ENCODE peak calls at places on chromosomes 7 and 10, in six cellular contexts. One of them, this sample, is unnamed.

GRCh38 chr7:15647309-15647708 is 39.2 kb downstream of the MEOX2 start:
- DNase-seq in body of pancreas: no peak
- DNase-seq in keratinocyte: no peak
- DNase-seq in ovary: no peak
- DNase-seq in substantia nigra: no peak
- DNase-seq in SJSA1: no peak
- DNase-seq in this sample: no peak

GRCh38 chr7:80284848-80285247 is 150.2 kb downstream of the GNAI1 start:
- DNase-seq in body of pancreas: no peak
- DNase-seq in keratinocyte: no peak
- DNase-seq in ovary: no peak
- DNase-seq in substantia nigra: no peak
- DNase-seq in SJSA1: no peak
- DNase-seq in this sample: no peak

GRCh38 chr10:14625210-14625621 is 149.5 kb downstream of the FAM107B start:
- DNase-seq in body of pancreas: no peak
- DNase-seq in keratinocyte: no peak
- DNase-seq in ovary: no peak
- DNase-seq in substantia nigra: no peak
- DNase-seq in SJSA1: no peak
- DNase-seq in this sample: no peak

GRCh38 chr7:66957595-66958290 is 36.7 kb downstream of the TMEM248 start:
- DNase-seq in body of pancreas: no peak
- DNase-seq in keratinocyte: no peak
- DNase-seq in ovary: no peak
- DNase-seq in substantia nigra: no peak
- DNase-seq in SJSA1: no peak
- DNase-seq in this sample: no peak

GRCh38 chr10:112539340-112539739 is 92.3 kb downstream of the VTI1A start:
- DNase-seq in body of pancreas: no peak
- DNase-seq in keratinocyte: no peak
- DNase-seq in ovary: no peak
- DNase-seq in substantia nigra: no peak
- DNase-seq in SJSA1: no peak
- DNase-seq in this sample: no peak

GRCh38 chr10:24196426-24197039 is 12.4 kb upstream of the KIAA1217 start:
- DNase-seq in body of pancreas: peak; percentile 85
- DNase-seq in keratinocyte: peak; percentile 19
- DNase-seq in ovary: peak; percentile 78
- DNase-seq in substantia nigra: peak; percentile 22
- DNase-seq in SJSA1: peak; percentile 75
- DNase-seq in this sample: peak; percentile 21

GRCh38 chr10:59387951-59388431 is 25.6 kb upstream of the FAM13C start:
- DNase-seq in body of pancreas: no peak
- DNase-seq in keratinocyte: no peak
- DNase-seq in ovary: no peak
- DNase-seq in substantia nigra: no peak
- DNase-seq in SJSA1: peak; percentile 74
- DNase-seq in this sample: no peak

GRCh38 chr7:143882020-143882610 is 19.9 kb downstream of the TCAF1 start:
- DNase-seq in body of pancreas: peak; percentile 40
- DNase-seq in keratinocyte: no peak
- DNase-seq in ovary: peak; percentile 92
- DNase-seq in substantia nigra: peak; percentile 72
- DNase-seq in SJSA1: no peak
- DNase-seq in this sample: peak; percentile 50

GRCh38 chr7:16564909-16565426 is 38.3 kb downstream of the LRRC72 start:
- DNase-seq in body of pancreas: peak; percentile 20
- DNase-seq in keratinocyte: peak; percentile 7
- DNase-seq in ovary: no peak
- DNase-seq in substantia nigra: no peak
- DNase-seq in SJSA1: no peak
- DNase-seq in this sample: no peak

GRCh38 chr10:70816220-70816894 is 609 bp downstream of the SGPL1 start:
- DNase-seq in body of pancreas: peak; percentile 83
- DNase-seq in keratinocyte: no peak
- DNase-seq in ovary: peak; percentile 50
- DNase-seq in substantia nigra: no peak
- DNase-seq in SJSA1: peak; percentile 76
- DNase-seq in this sample: peak; percentile 52

GRCh38 chr7:36272567-36273269 is 116.9 kb upstream of the ANLN start:
- DNase-seq in body of pancreas: peak; percentile 87
- DNase-seq in keratinocyte: no peak
- DNase-seq in ovary: no peak
- DNase-seq in substantia nigra: no peak
- DNase-seq in SJSA1: no peak
- DNase-seq in this sample: no peak

GRCh38 chr10:7625836-7626235 is 40.9 kb downstream of the ITIH5 start:
- DNase-seq in body of pancreas: peak; percentile 43
- DNase-seq in keratinocyte: no peak
- DNase-seq in ovary: peak; percentile 41
- DNase-seq in substantia nigra: no peak
- DNase-seq in SJSA1: no peak
- DNase-seq in this sample: no peak

GRCh38 chr10:121598261-121599249 is at the start of gene FGFR2:
- DNase-seq in body of pancreas: peak; percentile 81
- DNase-seq in keratinocyte: no peak
- DNase-seq in ovary: peak; percentile 87
- DNase-seq in substantia nigra: peak; percentile 88
- DNase-seq in SJSA1: peak; percentile 54
- DNase-seq in this sample: peak; percentile 70

GRCh38 chr10:54463644-54464043 is 337.4 kb downstream of the PCDH15 start:
- DNase-seq in body of pancreas: no peak
- DNase-seq in keratinocyte: no peak
- DNase-seq in ovary: no peak
- DNase-seq in substantia nigra: no peak
- DNase-seq in SJSA1: no peak
- DNase-seq in this sample: no peak

GRCh38 chr10:470339-471003 is 219.0 kb downstream of the DIP2C start:
- DNase-seq in body of pancreas: no peak
- DNase-seq in keratinocyte: no peak
- DNase-seq in ovary: no peak
- DNase-seq in substantia nigra: no peak
- DNase-seq in SJSA1: no peak
- DNase-seq in this sample: no peak

GRCh38 chr10:53754851-53755250 is 982.3 kb upstream of the MBL2 start:
- DNase-seq in body of pancreas: no peak
- DNase-seq in keratinocyte: no peak
- DNase-seq in ovary: no peak
- DNase-seq in substantia nigra: no peak
- DNase-seq in SJSA1: no peak
- DNase-seq in this sample: no peak

GRCh38 chr10:63410633-63411032 is 55.1 kb downstream of the JMJD1C start:
- DNase-seq in body of pancreas: no peak
- DNase-seq in keratinocyte: no peak
- DNase-seq in ovary: no peak
- DNase-seq in substantia nigra: no peak
- DNase-seq in SJSA1: no peak
- DNase-seq in this sample: no peak

GRCh38 chr10:119103687-119104652 is at the start of gene DENND10:
- DNase-seq in body of pancreas: peak; percentile 75
- DNase-seq in keratinocyte: no peak
- DNase-seq in ovary: peak; percentile 86
- DNase-seq in substantia nigra: peak; percentile 73
- DNase-seq in SJSA1: peak; percentile 78
- DNase-seq in this sample: peak; percentile 81

GRCh38 chr7:134619627-134620331 is 26.9 kb upstream of the BPGM start:
- DNase-seq in body of pancreas: no peak
- DNase-seq in keratinocyte: peak; percentile 60
- DNase-seq in ovary: no peak
- DNase-seq in substantia nigra: no peak
- DNase-seq in SJSA1: no peak
- DNase-seq in this sample: no peak

GRCh38 chr10:6006991-6007390 is 29.6 kb upstream of the IL15RA start:
- DNase-seq in body of pancreas: no peak
- DNase-seq in keratinocyte: no peak
- DNase-seq in ovary: no peak
- DNase-seq in substantia nigra: no peak
- DNase-seq in SJSA1: no peak
- DNase-seq in this sample: no peak

GRCh38 chr10:54837479-54837878 is 36.4 kb upstream of the PCDH15 start:
- DNase-seq in body of pancreas: no peak
- DNase-seq in keratinocyte: no peak
- DNase-seq in ovary: no peak
- DNase-seq in substantia nigra: no peak
- DNase-seq in SJSA1: no peak
- DNase-seq in this sample: no peak

GRCh38 chr7:120077777-120078176 is 195.2 kb upstream of the KCND2 start:
- DNase-seq in body of pancreas: no peak
- DNase-seq in keratinocyte: no peak
- DNase-seq in ovary: no peak
- DNase-seq in substantia nigra: no peak
- DNase-seq in SJSA1: no peak
- DNase-seq in this sample: no peak

GRCh38 chr7:35285799-35286198 is 31.9 kb upstream of the TBX20 start:
- DNase-seq in body of pancreas: no peak
- DNase-seq in keratinocyte: no peak
- DNase-seq in ovary: no peak
- DNase-seq in substantia nigra: no peak
- DNase-seq in SJSA1: no peak
- DNase-seq in this sample: no peak

GRCh38 chr7:129417073-129417472 is 17.2 kb upstream of the STRIP2 start:
- DNase-seq in body of pancreas: no peak
- DNase-seq in keratinocyte: no peak
- DNase-seq in ovary: no peak
- DNase-seq in substantia nigra: no peak
- DNase-seq in SJSA1: no peak
- DNase-seq in this sample: no peak

DNA sequence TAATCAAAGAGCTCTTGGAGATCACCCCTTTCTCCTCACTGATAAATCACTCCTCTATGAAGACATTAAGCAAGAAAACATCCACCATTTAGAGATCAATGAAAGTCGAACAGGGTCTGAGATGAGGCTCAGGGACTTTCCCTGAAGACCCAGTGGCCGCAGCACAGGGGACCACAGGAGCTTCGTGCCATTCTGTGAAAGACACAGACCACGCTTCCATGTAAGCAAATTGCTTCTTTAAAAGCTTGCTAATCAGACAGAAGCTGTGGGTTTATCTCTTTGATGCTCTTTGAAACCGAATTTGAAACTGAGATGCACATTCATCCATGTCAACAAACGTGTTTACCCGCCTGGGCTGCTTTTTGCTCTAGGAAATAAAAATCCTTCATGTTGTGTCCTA is 231.9 kb upstream of the PPP2R2D start:
- DNase-seq in body of pancreas: no peak
- DNase-seq in keratinocyte: no peak
- DNase-seq in ovary: no peak
- DNase-seq in substantia nigra: no peak
- DNase-seq in SJSA1: no peak
- DNase-seq in this sample: no peak
- H3K27ac ChIP-seq in body of pancreas: no peak overlapping the region
- H3K27ac ChIP-seq in keratinocyte: no peak overlapping the region
- H3K27ac ChIP-seq in ovary: no peak overlapping the region
- H3K27ac ChIP-seq in substantia nigra: no peak overlapping the region
- H3K27ac ChIP-seq in SJSA1: no peak overlapping the region
- H3K27ac ChIP-seq in this sample: no peak overlapping the region

DNA sequence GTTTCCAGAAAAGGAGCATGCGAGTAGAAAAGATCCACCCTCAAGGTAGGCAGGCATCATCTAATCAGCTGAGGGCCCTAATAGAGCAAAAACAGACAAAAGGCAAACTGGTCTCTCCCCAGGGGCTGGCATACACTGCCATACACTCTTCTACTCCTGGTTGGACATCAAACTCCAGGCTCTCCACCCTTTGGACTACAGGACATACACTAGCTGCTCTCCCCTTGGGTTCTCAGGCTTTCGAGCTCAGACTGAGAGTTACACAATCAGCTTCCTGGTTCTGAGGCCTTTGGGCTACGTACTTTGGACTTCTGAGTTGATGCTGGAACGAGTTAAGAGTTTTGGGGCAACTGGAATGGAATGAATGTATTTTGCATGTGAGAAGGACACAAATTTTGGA is 50.9 kb upstream of the TM9SF3 start:
- DNase-seq in body of pancreas: no peak
- DNase-seq in keratinocyte: no peak
- DNase-seq in ovary: no peak
- DNase-seq in substantia nigra: no peak
- DNase-seq in SJSA1: no peak
- DNase-seq in this sample: no peak
- H3K27ac ChIP-seq in body of pancreas: no peak overlapping the region
- H3K27ac ChIP-seq in keratinocyte: no peak overlapping the region
- H3K27ac ChIP-seq in ovary: no peak overlapping the region
- H3K27ac ChIP-seq in substantia nigra: no peak overlapping the region
- H3K27ac ChIP-seq in SJSA1: no peak overlapping the region
- H3K27ac ChIP-seq in this sample: no peak overlapping the region

DNA sequence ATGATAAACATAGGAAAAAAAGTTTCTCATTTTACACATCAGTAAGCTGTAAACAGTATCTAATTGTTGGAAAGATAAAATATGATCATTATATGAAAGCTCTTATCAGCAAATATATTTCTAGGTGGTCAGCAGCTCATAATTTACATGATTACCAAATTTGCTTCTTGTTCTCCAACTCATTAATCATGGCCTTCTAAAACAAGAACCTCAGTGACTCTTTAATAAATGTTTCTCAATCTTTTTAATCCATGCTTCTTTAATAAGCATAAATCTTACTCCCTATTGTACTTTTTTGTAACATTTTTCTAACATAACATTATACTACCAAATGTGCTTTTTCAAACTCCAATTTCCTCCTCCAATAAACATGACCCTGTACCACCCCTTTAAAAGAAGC is 5.9 kb downstream of the ITGB1 start:
- DNase-seq in body of pancreas: no peak
- DNase-seq in keratinocyte: no peak
- DNase-seq in ovary: no peak
- DNase-seq in substantia nigra: no peak
- DNase-seq in SJSA1: no peak
- DNase-seq in this sample: no peak
- H3K27ac ChIP-seq in body of pancreas: peak overlapping the region; percentile 2
- H3K27ac ChIP-seq in keratinocyte: peak overlapping the region; percentile 65
- H3K27ac ChIP-seq in ovary: no peak overlapping the region
- H3K27ac ChIP-seq in substantia nigra: no peak overlapping the region
- H3K27ac ChIP-seq in SJSA1: no peak overlapping the region
- H3K27ac ChIP-seq in this sample: no peak overlapping the region

DNA sequence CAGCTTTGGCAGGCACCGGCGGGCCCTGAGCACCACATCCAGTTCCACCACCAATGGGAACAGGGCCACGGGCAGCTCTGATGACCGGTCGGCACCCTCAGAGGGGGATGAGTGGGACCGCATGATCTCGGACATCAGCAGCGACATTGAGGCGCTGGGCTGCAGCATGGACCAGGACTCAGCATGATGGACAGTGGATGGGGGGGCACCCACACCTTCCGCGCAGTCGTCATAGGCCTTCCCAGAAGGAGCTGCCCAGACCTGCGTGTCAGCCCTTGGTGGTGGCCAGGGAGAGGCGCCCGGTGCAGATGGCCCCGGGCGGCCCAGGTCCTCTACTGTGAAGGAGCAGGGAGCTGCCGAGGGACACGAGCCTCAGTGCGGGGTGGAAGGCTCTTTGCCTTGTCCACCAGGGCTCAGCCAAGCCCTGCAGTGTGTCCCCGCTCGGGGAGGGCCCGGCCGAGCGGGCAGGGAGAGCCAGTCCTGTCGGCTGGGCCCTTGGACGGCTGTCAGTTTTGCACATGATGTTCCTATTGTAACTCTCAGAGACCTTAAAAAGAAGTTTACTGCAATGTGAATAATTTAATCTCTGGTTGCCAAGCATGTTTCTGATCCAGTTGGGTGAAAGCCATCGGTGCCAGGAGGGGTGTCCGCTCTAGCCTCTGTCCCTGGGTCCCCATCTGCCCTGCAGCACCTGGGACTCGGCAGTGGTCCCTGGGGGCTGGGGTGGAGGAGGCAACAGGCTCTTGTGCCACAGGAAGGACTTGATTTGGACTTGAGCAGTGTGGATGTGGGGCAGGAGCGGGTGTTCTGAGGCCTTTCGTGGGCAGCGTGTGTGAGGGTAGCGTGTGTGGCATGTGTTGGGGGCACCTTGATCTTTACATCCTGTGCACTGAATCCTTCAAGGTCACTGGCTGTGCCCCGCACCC is 12.6 kb downstream of the NACAD start:
- DNase-seq in body of pancreas: no peak
- DNase-seq in keratinocyte: no peak
- DNase-seq in ovary: no peak
- DNase-seq in substantia nigra: no peak
- DNase-seq in SJSA1: no peak
- DNase-seq in this sample: no peak
- H3K27ac ChIP-seq in body of pancreas: no peak overlapping the region
- H3K27ac ChIP-seq in keratinocyte: no peak overlapping the region
- H3K27ac ChIP-seq in ovary: no peak overlapping the region
- H3K27ac ChIP-seq in substantia nigra: peak overlapping the region; percentile 73
- H3K27ac ChIP-seq in SJSA1: no peak overlapping the region
- H3K27ac ChIP-seq in this sample: no peak overlapping the region

This sample was measured in caudate nucleus.